ENCODE peak calls at places on chromosomes 11 and 22, in eight cellular contexts. F is T-helper 17 cell; T is esophagus mucosa; V is right lobe of liver; D is left lung; C is stimulated activated naive CD8-positive, alpha-beta T cell treated with anti-CD3 and anti-CD28 coated beads, Interleukin-15, Interleukin-2, amounts not matched to agents 100 U/mL and 50 U/mL, for 24 hours; U is sciatic nerve; E is foreskin keratinocyte. Q is an unnamed sample.

GRCh38 chr11:126608626-126609010 is 253.1 kb downstream of the ST3GAL4 start:
- ATAC-seq in E (no peak), V (no peak), C (no peak), U (no peak), F (no peak), D (no peak), T (no peak), Q (peak)

GRCh38 chr11:71582309-71582895 is at the start of gene KRTAP5-11:
- ATAC-seq in D (no peak), C (no peak), T (no peak), U (no peak), V (no peak), E (no peak), F (no peak), Q (no peak)

GRCh38 chr22:46386312-46386711 is 50.8 kb downstream of the TRMU start:
- ATAC-seq in D (no peak), C (no peak), F (no peak), V (no peak), E (no peak), U (no peak), T (peak), Q (no peak)

GRCh38 chr11:100618914-100619313 is 68.2 kb upstream of the ARHGAP42 start:
- ATAC-seq in C (no peak), D (no peak), F (no peak), V (peak), E (no peak), T (no peak), U (no peak), Q (no peak)

GRCh38 chr22:27429476-27429875 is 372.1 kb downstream of the MN1 start:
- ATAC-seq in E (no peak), D (no peak), V (no peak), T (no peak), U (no peak), C (no peak), F (no peak), Q (no peak)

GRCh38 chr22:40826984-40827741 is 8.0 kb upstream of the SLC25A17 start:
- ATAC-seq in T (no peak), E (no peak), F (no peak), V (peak), U (no peak), D (no peak), C (no peak), Q (no peak)

GRCh38 chr11:127023991-127024390 is 23.4 kb upstream of the KIRREL3 start:
- ATAC-seq in U (no peak), T (peak), E (peak), F (no peak), C (no peak), D (no peak), V (no peak), Q (no peak)

GRCh38 chr22:47281126-47282106 is 519.0 kb downstream of the TBC1D22A start:
- ATAC-seq in D (no peak), C (no peak), V (no peak), F (no peak), T (no peak), E (no peak), U (no peak), Q (no peak)

GRCh38 chr11:32809313-32809712 is 14.9 kb upstream of the CCDC73 start:
- ATAC-seq in E (peak), T (peak), F (peak), C (peak), D (peak), V (peak), U (peak), Q (peak)

GRCh38 chr11:118886681-118887111 is 3.0 kb downstream of the CXCR5 start:
- ATAC-seq in T (peak), D (no peak), V (no peak), U (no peak), C (no peak), F (peak), E (no peak), Q (peak)

GRCh38 chr22:42375982-42376381 is 56.2 kb downstream of the NFAM1 start:
- ATAC-seq in D (peak), U (peak), T (no peak), C (no peak), F (no peak), V (peak), E (no peak), Q (no peak)

GRCh38 chr11:15770798-15771414 is 585.4 kb downstream of the SOX6 start:
- ATAC-seq in V (peak), U (no peak), C (no peak), D (peak), F (no peak), E (peak), T (peak), Q (no peak)

GRCh38 chr22:46800102-46800857 is 37.8 kb downstream of the TBC1D22A start:
- ATAC-seq in V (no peak), U (no peak), D (no peak), F (no peak), T (no peak), C (no peak), E (no peak), Q (no peak)

GRCh38 chr11:46611526-46612304 is 5.3 kb downstream of the HARBI1 start:
- ATAC-seq in C (no peak), V (no peak), F (no peak), T (no peak), E (no peak), D (no peak), U (no peak), Q (no peak)

GRCh38 chr11:87463486-87464102 is 425.9 kb downstream of the TMEM135 start:
- ATAC-seq in D (peak), T (peak), C (no peak), E (peak), F (no peak), V (no peak), U (no peak), Q (no peak)

GRCh38 chr22:22666307-22667091 is 22.1 kb downstream of the GGTLC2 start:
- ATAC-seq in E (peak), V (peak), T (peak), F (no peak), D (peak), C (no peak), U (no peak), Q (peak)

GRCh38 chr11:100890779-100891178 is 203.7 kb downstream of the ARHGAP42 start:
- ATAC-seq in E (no peak), U (peak), V (peak), T (no peak), F (no peak), C (no peak), D (peak), Q (no peak)

GRCh38 chr22:48975252-48975780 is 852.4 kb downstream of the BRD1 start:
- ATAC-seq in T (no peak), F (no peak), C (no peak), E (no peak), V (no peak), D (no peak), U (no peak), Q (peak)

GRCh38 chr22:46564084-46564714 is 26.8 kb upstream of the CELSR1 start:
- ATAC-seq in T (peak), U (peak), V (no peak), C (no peak), F (no peak), D (peak), E (no peak), Q (no peak)

GRCh38 chr11:76209956-76210885 is 3.9 kb upstream of the WNT11 start:
- ATAC-seq in U (peak), C (no peak), E (peak), F (peak), V (peak), T (peak), D (peak), Q (no peak)

GRCh38 chr11:130175898-130176297 is 16.3 kb downstream of the ST14 start:
- ATAC-seq in T (no peak), C (no peak), U (no peak), D (no peak), E (no peak), F (no peak), V (no peak), Q (peak)

GRCh38 chr11:110301032-110301431 is 4.6 kb upstream of the RDX start:
- ATAC-seq in U (no peak), V (no peak), T (no peak), E (no peak), D (no peak), C (no peak), F (no peak), Q (no peak)

GRCh38 chr11:124988063-124988462 is 34.1 kb downstream of the CCDC15 start:
- ATAC-seq in F (no peak), D (no peak), U (no peak), C (no peak), T (no peak), E (no peak), V (no peak), Q (no peak)

GRCh38 chr11:69130586-69131566 is 24.9 kb upstream of the SMIM38 start:
- ATAC-seq in U (peak), D (peak), V (peak), F (no peak), E (no peak), C (no peak), T (peak), Q (no peak)

GRCh38 chr22:23270212-23270733 is 90.0 kb downstream of the BCR start:
- ATAC-seq in V (peak), U (peak), F (no peak), C (no peak), D (peak), T (no peak), E (no peak), Q (no peak)

GRCh38 chr22:29198240-29198639 is 7.5 kb upstream of the EMID1 start:
- ATAC-seq in T (no peak), U (no peak), C (no peak), E (no peak), D (no peak), V (no peak), F (no peak), Q (no peak)

GRCh38 chr22:42887523-42888507 is 30.7 kb upstream of the ARFGAP3 start:
- ATAC-seq in V (peak), T (peak), C (no peak), F (no peak), U (no peak), E (no peak), D (peak), Q (no peak)

GRCh38 chr22:29108137-29108536 is 35.3 kb downstream of the KREMEN1 start:
- ATAC-seq in U (no peak), F (no peak), V (no peak), C (no peak), T (peak), D (no peak), E (peak), Q (no peak)

GRCh38 chr11:74981888-74982287 is 6.8 kb upstream of the NEU3 start:
- ATAC-seq in T (no peak), U (no peak), E (no peak), F (no peak), V (peak), D (no peak), C (no peak), Q (no peak)

GRCh38 chr11:12214751-12215150 is 104.4 kb downstream of the MICAL2 start:
- ATAC-seq in V (no peak), C (no peak), F (no peak), D (peak), E (no peak), U (no peak), T (no peak), Q (no peak)